ENCODE peak calls at places on chromosome 14, in seven cellular contexts. One of them, this sample, is unnamed.
A peak's percentile ranks its signal among the peaks of the same experiment; 100 is the strongest.

GRCh38 chr14:68986926-68987652 is 8.0 kb upstream of the ACTN1 start:
- DNase-seq in endothelial cell of umbilical vein: no peak
- DNase-seq in pancreas: no peak
- DNase-seq in left ventricle myocardium inferior: no peak
- DNase-seq in upper lobe of left lung: no peak
- DNase-seq in astrocyte: no peak
- DNase-seq in foreskin keratinocyte: no peak
- DNase-seq in this sample: no peak

GRCh38 chr14:75915063-75915462 is 66.7 kb downstream of the TGFB3 start:
- DNase-seq in upper lobe of left lung: no peak
- DNase-seq in foreskin keratinocyte: no peak
- DNase-seq in pancreas: no peak
- DNase-seq in endothelial cell of umbilical vein: no peak
- DNase-seq in left ventricle myocardium inferior: no peak
- DNase-seq in astrocyte: no peak
- DNase-seq in this sample: no peak

GRCh38 chr14:88792572-88793258 is at the start of gene EML5:
- DNase-seq in pancreas: peak; percentile 96
- DNase-seq in upper lobe of left lung: peak; percentile 98
- DNase-seq in left ventricle myocardium inferior: peak; percentile 78
- DNase-seq in foreskin keratinocyte: no peak
- DNase-seq in astrocyte: peak; percentile 31
- DNase-seq in endothelial cell of umbilical vein: peak; percentile 76
- DNase-seq in this sample: peak; percentile 89

GRCh38 chr14:95340201-95340697 is 20.5 kb upstream of the CLMN start:
- DNase-seq in astrocyte: no peak
- DNase-seq in left ventricle myocardium inferior: no peak
- DNase-seq in upper lobe of left lung: no peak
- DNase-seq in foreskin keratinocyte: no peak
- DNase-seq in pancreas: peak; percentile 97
- DNase-seq in endothelial cell of umbilical vein: no peak
- DNase-seq in this sample: no peak

GRCh38 chr14:75046899-75047298 is 4.4 kb downstream of the MLH3 start:
- DNase-seq in left ventricle myocardium inferior: no peak
- DNase-seq in astrocyte: no peak
- DNase-seq in upper lobe of left lung: no peak
- DNase-seq in endothelial cell of umbilical vein: peak; percentile 17
- DNase-seq in pancreas: no peak
- DNase-seq in foreskin keratinocyte: no peak
- DNase-seq in this sample: no peak

GRCh38 chr14:71155743-71156142 is 248.5 kb downstream of the PCNX1 start:
- DNase-seq in endothelial cell of umbilical vein: no peak
- DNase-seq in left ventricle myocardium inferior: no peak
- DNase-seq in pancreas: no peak
- DNase-seq in foreskin keratinocyte: no peak
- DNase-seq in astrocyte: no peak
- DNase-seq in upper lobe of left lung: no peak
- DNase-seq in this sample: no peak

GRCh38 chr14:69532561-69533335 is 41.9 kb downstream of the CCDC177 start:
- DNase-seq in upper lobe of left lung: no peak
- DNase-seq in astrocyte: no peak
- DNase-seq in endothelial cell of umbilical vein: no peak
- DNase-seq in left ventricle myocardium inferior: no peak
- DNase-seq in pancreas: no peak
- DNase-seq in foreskin keratinocyte: no peak
- DNase-seq in this sample: no peak

GRCh38 chr14:89600950-89601826 is 184.2 kb upstream of the FOXN3 start:
- DNase-seq in astrocyte: peak; percentile 83
- DNase-seq in pancreas: no peak
- DNase-seq in foreskin keratinocyte: no peak
- DNase-seq in left ventricle myocardium inferior: no peak
- DNase-seq in upper lobe of left lung: no peak
- DNase-seq in endothelial cell of umbilical vein: peak; percentile 27
- DNase-seq in this sample: no peak

GRCh38 chr14:99668998-99669314 is 15.1 kb upstream of the CYP46A1 start:
- DNase-seq in pancreas: no peak
- DNase-seq in left ventricle myocardium inferior: no peak
- DNase-seq in foreskin keratinocyte: no peak
- DNase-seq in astrocyte: no peak
- DNase-seq in endothelial cell of umbilical vein: no peak
- DNase-seq in upper lobe of left lung: no peak
- DNase-seq in this sample: no peak

GRCh38 chr14:38944691-38945090 is 158.3 kb downstream of the SEC23A start:
- DNase-seq in left ventricle myocardium inferior: no peak
- DNase-seq in upper lobe of left lung: no peak
- DNase-seq in endothelial cell of umbilical vein: peak; percentile 28
- DNase-seq in foreskin keratinocyte: no peak
- DNase-seq in astrocyte: no peak
- DNase-seq in pancreas: no peak
- DNase-seq in this sample: no peak

GRCh38 chr14:57871487-57872080 is 5.7 kb upstream of the SLC35F4 start:
- DNase-seq in left ventricle myocardium inferior: no peak
- DNase-seq in upper lobe of left lung: no peak
- DNase-seq in endothelial cell of umbilical vein: peak; percentile 26
- DNase-seq in foreskin keratinocyte: peak; percentile 14
- DNase-seq in astrocyte: peak; percentile 52
- DNase-seq in pancreas: no peak
- DNase-seq in this sample: no peak

GRCh38 chr14:83777516-83777915 is 1752.4 kb upstream of the FLRT2 start:
- DNase-seq in upper lobe of left lung: no peak
- DNase-seq in pancreas: no peak
- DNase-seq in endothelial cell of umbilical vein: peak; percentile 1
- DNase-seq in astrocyte: no peak
- DNase-seq in left ventricle myocardium inferior: no peak
- DNase-seq in foreskin keratinocyte: no peak
- DNase-seq in this sample: no peak

GRCh38 chr14:36656769-36657408 is 4.8 kb upstream of the PAX9 start:
- DNase-seq in left ventricle myocardium inferior: no peak
- DNase-seq in foreskin keratinocyte: no peak
- DNase-seq in astrocyte: no peak
- DNase-seq in endothelial cell of umbilical vein: no peak
- DNase-seq in pancreas: peak; percentile 37
- DNase-seq in upper lobe of left lung: no peak
- DNase-seq in this sample: no peak

GRCh38 chr14:74531467-74531866 is 37.9 kb downstream of the ISCA2 start:
- DNase-seq in upper lobe of left lung: no peak
- DNase-seq in foreskin keratinocyte: no peak
- DNase-seq in left ventricle myocardium inferior: peak; percentile 33
- DNase-seq in astrocyte: no peak
- DNase-seq in pancreas: no peak
- DNase-seq in endothelial cell of umbilical vein: peak; percentile 13
- DNase-seq in this sample: no peak

GRCh38 chr14:74551903-74552371 is 58.4 kb downstream of the ISCA2 start:
- DNase-seq in upper lobe of left lung: peak; percentile 84
- DNase-seq in foreskin keratinocyte: no peak
- DNase-seq in left ventricle myocardium inferior: peak; percentile 73
- DNase-seq in endothelial cell of umbilical vein: no peak
- DNase-seq in astrocyte: no peak
- DNase-seq in pancreas: peak; percentile 67
- DNase-seq in this sample: no peak

GRCh38 chr14:96117101-96117897 is 78.1 kb downstream of the C14orf132 start:
- DNase-seq in astrocyte: peak; percentile 45
- DNase-seq in pancreas: no peak
- DNase-seq in left ventricle myocardium inferior: no peak
- DNase-seq in upper lobe of left lung: no peak
- DNase-seq in endothelial cell of umbilical vein: no peak
- DNase-seq in foreskin keratinocyte: no peak
- DNase-seq in this sample: peak; percentile 34

GRCh38 chr14:94654071-94654974 is 42.1 kb downstream of the SERPINA3 start:
- DNase-seq in pancreas: no peak
- DNase-seq in upper lobe of left lung: no peak
- DNase-seq in astrocyte: no peak
- DNase-seq in foreskin keratinocyte: no peak
- DNase-seq in left ventricle myocardium inferior: no peak
- DNase-seq in endothelial cell of umbilical vein: no peak
- DNase-seq in this sample: no peak

GRCh38 chr14:101286271-101287018 is 274.9 kb upstream of the DIO3 start:
- DNase-seq in pancreas: no peak
- DNase-seq in endothelial cell of umbilical vein: no peak
- DNase-seq in left ventricle myocardium inferior: no peak
- DNase-seq in astrocyte: no peak
- DNase-seq in foreskin keratinocyte: no peak
- DNase-seq in upper lobe of left lung: peak; percentile 54
- DNase-seq in this sample: no peak

GRCh38 chr14:101289230-101289690 is 272.0 kb upstream of the DIO3 start:
- DNase-seq in foreskin keratinocyte: no peak
- DNase-seq in upper lobe of left lung: no peak
- DNase-seq in astrocyte: no peak
- DNase-seq in pancreas: no peak
- DNase-seq in endothelial cell of umbilical vein: no peak
- DNase-seq in left ventricle myocardium inferior: no peak
- DNase-seq in this sample: no peak

GRCh38 chr14:101290681-101291080 is 270.6 kb upstream of the DIO3 start:
- DNase-seq in astrocyte: no peak
- DNase-seq in left ventricle myocardium inferior: no peak
- DNase-seq in upper lobe of left lung: no peak
- DNase-seq in endothelial cell of umbilical vein: no peak
- DNase-seq in foreskin keratinocyte: no peak
- DNase-seq in pancreas: no peak
- DNase-seq in this sample: no peak

GRCh38 chr14:101289911-101290310 is 271.4 kb upstream of the DIO3 start:
- DNase-seq in left ventricle myocardium inferior: no peak
- DNase-seq in endothelial cell of umbilical vein: no peak
- DNase-seq in astrocyte: no peak
- DNase-seq in foreskin keratinocyte: no peak
- DNase-seq in upper lobe of left lung: no peak
- DNase-seq in pancreas: no peak
- DNase-seq in this sample: no peak

GRCh38 chr14:101288436-101289229 is 272.7 kb upstream of the DIO3 start:
- DNase-seq in left ventricle myocardium inferior: no peak
- DNase-seq in endothelial cell of umbilical vein: no peak
- DNase-seq in pancreas: no peak
- DNase-seq in foreskin keratinocyte: no peak
- DNase-seq in astrocyte: no peak
- DNase-seq in upper lobe of left lung: no peak
- DNase-seq in this sample: no peak
- H3K27me3 ChIP-seq in left ventricle myocardium inferior: peaks cover 56% of the 10 kb centered on the region
- H3K27me3 ChIP-seq in endothelial cell of umbilical vein: no peaks in the 10 kb centered on the region
- H3K27me3 ChIP-seq in pancreas: no peaks in the 10 kb centered on the region
- H3K27me3 ChIP-seq in foreskin keratinocyte: no peaks in the 10 kb centered on the region
- H3K27me3 ChIP-seq in astrocyte: peaks cover 4% of the 10 kb centered on the region
- H3K27me3 ChIP-seq in upper lobe of left lung: no peaks in the 10 kb centered on the region
- H3K27me3 ChIP-seq in this sample: peaks cover 5% of the 10 kb centered on the region

DNA sequence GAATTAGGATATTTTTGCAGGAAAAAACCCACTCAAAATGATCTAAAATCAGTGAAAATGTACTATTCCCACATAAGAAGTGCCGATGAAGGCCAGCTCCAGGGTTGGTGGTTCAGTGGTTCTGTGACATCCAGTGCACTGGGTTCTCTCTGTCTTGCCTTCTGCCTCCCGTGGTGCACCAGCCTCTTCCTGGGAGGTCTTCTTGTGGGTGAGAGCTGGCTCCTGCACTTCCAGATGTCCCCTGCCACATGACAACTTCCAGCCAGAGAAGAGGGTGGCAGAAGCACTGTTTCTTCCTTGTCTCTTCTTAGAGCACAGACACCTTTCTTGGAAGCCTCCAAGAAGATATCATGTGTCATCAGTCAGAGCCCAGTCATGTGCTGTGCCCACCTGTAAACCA is 170.9 kb downstream of the PELI2 start:
- DNase-seq in foreskin keratinocyte: no peak
- DNase-seq in pancreas: no peak
- DNase-seq in endothelial cell of umbilical vein: no peak
- DNase-seq in astrocyte: no peak
- DNase-seq in upper lobe of left lung: no peak
- DNase-seq in left ventricle myocardium inferior: no peak
- DNase-seq in this sample: no peak
- H3K27me3 ChIP-seq in foreskin keratinocyte: no peaks in the 10 kb centered on the region
- H3K27me3 ChIP-seq in pancreas: no peaks in the 10 kb centered on the region
- H3K27me3 ChIP-seq in endothelial cell of umbilical vein: no peaks in the 10 kb centered on the region
- H3K27me3 ChIP-seq in astrocyte: no peaks in the 10 kb centered on the region
- H3K27me3 ChIP-seq in upper lobe of left lung: no peaks in the 10 kb centered on the region
- H3K27me3 ChIP-seq in left ventricle myocardium inferior: no peaks in the 10 kb centered on the region
- H3K27me3 ChIP-seq in this sample: no peaks in the 10 kb centered on the region

GRCh38 chr14:85533821-85534271 is 3.9 kb downstream of the FLRT2 start:
- DNase-seq in upper lobe of left lung: no peak
- DNase-seq in foreskin keratinocyte: no peak
- DNase-seq in endothelial cell of umbilical vein: peak; percentile 24
- DNase-seq in left ventricle myocardium inferior: no peak
- DNase-seq in pancreas: peak; percentile 67
- DNase-seq in astrocyte: no peak
- DNase-seq in this sample: no peak

GRCh38 chr14:85532981-85533820 is 3.3 kb downstream of the FLRT2 start:
- DNase-seq in upper lobe of left lung: peak; percentile 89
- DNase-seq in astrocyte: peak; percentile 78
- DNase-seq in endothelial cell of umbilical vein: peak; percentile 88
- DNase-seq in foreskin keratinocyte: peak; percentile 73
- DNase-seq in pancreas: peak; percentile 76
- DNase-seq in left ventricle myocardium inferior: peak; percentile 46
- DNase-seq in this sample: no peak

GRCh38 chr14:85531141-85531593 is 1.2 kb downstream of the FLRT2 start:
- DNase-seq in endothelial cell of umbilical vein: peak; percentile 88
- DNase-seq in pancreas: peak; percentile 79
- DNase-seq in left ventricle myocardium inferior: peak; percentile 37
- DNase-seq in upper lobe of left lung: peak; percentile 84
- DNase-seq in foreskin keratinocyte: no peak
- DNase-seq in astrocyte: peak; percentile 64
- DNase-seq in this sample: no peak

GRCh38 chr14:85531594-85532391 is 1.8 kb downstream of the FLRT2 start:
- DNase-seq in upper lobe of left lung: peak; percentile 88
- DNase-seq in foreskin keratinocyte: peak; percentile 80
- DNase-seq in astrocyte: peak; percentile 63
- DNase-seq in pancreas: peak; percentile 78
- DNase-seq in endothelial cell of umbilical vein: peak; percentile 92
- DNase-seq in left ventricle myocardium inferior: peak; percentile 55
- DNase-seq in this sample: no peak

GRCh38 chr14:85532570-85532969 is 2.6 kb downstream of the FLRT2 start:
- DNase-seq in pancreas: no peak
- DNase-seq in left ventricle myocardium inferior: no peak
- DNase-seq in astrocyte: no peak
- DNase-seq in foreskin keratinocyte: no peak
- DNase-seq in endothelial cell of umbilical vein: no peak
- DNase-seq in upper lobe of left lung: no peak
- DNase-seq in this sample: no peak
- H3K27me3 ChIP-seq in pancreas: no peaks in the 10 kb centered on the region
- H3K27me3 ChIP-seq in left ventricle myocardium inferior: peaks cover 74% of the 10 kb centered on the region
- H3K27me3 ChIP-seq in astrocyte: peaks cover 17% of the 10 kb centered on the region
- H3K27me3 ChIP-seq in foreskin keratinocyte: no peaks in the 10 kb centered on the region
- H3K27me3 ChIP-seq in endothelial cell of umbilical vein: no peaks in the 10 kb centered on the region
- H3K27me3 ChIP-seq in upper lobe of left lung: peaks cover 34% of the 10 kb centered on the region
- H3K27me3 ChIP-seq in this sample: peaks cover 56% of the 10 kb centered on the region

DNA sequence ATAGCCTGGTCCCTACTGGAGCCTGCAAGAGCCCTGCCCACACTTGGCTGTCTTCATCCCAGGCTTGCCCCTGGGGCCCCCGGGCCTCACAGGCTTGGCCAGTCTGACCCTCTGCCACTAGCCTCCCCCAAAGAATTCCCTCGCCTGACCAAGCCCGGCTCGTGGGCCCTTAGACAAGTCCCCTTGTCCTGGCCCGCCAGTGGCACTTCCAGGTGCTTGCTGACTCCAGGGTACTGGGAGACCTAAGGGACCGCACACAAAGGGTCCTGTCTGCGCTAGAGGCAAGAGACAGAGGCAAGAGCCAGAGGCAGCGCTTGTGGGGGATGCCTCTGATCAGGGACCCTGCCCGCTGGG is 5.0 kb downstream of the BTBD6 start:
- DNase-seq in pancreas: peak; percentile 68
- DNase-seq in endothelial cell of umbilical vein: no peak
- DNase-seq in astrocyte: no peak
- DNase-seq in foreskin keratinocyte: no peak
- DNase-seq in upper lobe of left lung: peak; percentile 67
- DNase-seq in left ventricle myocardium inferior: no peak
- DNase-seq in this sample: no peak
- H3K27me3 ChIP-seq in pancreas: no peaks in the 10 kb centered on the region
- H3K27me3 ChIP-seq in endothelial cell of umbilical vein: no peaks in the 10 kb centered on the region
- H3K27me3 ChIP-seq in astrocyte: no peaks in the 10 kb centered on the region
- H3K27me3 ChIP-seq in foreskin keratinocyte: no peaks in the 10 kb centered on the region
- H3K27me3 ChIP-seq in upper lobe of left lung: no peaks in the 10 kb centered on the region
- H3K27me3 ChIP-seq in left ventricle myocardium inferior: no peaks in the 10 kb centered on the region
- H3K27me3 ChIP-seq in this sample: no peaks in the 10 kb centered on the region

GRCh38 chr14:77495354-77495753 is 3.3 kb downstream of the ISM2 start:
- DNase-seq in endothelial cell of umbilical vein: no peak
- DNase-seq in foreskin keratinocyte: no peak
- DNase-seq in astrocyte: no peak
- DNase-seq in upper lobe of left lung: no peak
- DNase-seq in pancreas: no peak
- DNase-seq in left ventricle myocardium inferior: no peak
- DNase-seq in this sample: no peak
- H3K27me3 ChIP-seq in endothelial cell of umbilical vein: peaks cover 17% of the 10 kb centered on the region
- H3K27me3 ChIP-seq in foreskin keratinocyte: peaks cover 30% of the 10 kb centered on the region
- H3K27me3 ChIP-seq in astrocyte: peaks cover 17% of the 10 kb centered on the region
- H3K27me3 ChIP-seq in upper lobe of left lung: peaks cover 18% of the 10 kb centered on the region
- H3K27me3 ChIP-seq in pancreas: no peaks in the 10 kb centered on the region
- H3K27me3 ChIP-seq in left ventricle myocardium inferior: peaks cover 36% of the 10 kb centered on the region
- H3K27me3 ChIP-seq in this sample: peaks cover 21% of the 10 kb centered on the region